ENCODE peak calls at places on chromosomes 7 and 10, in nine cellular contexts. I is ovary, M is transverse colon, Y is heart left ventricle, Q is lower lobe of right lung, F is colonic mucosa, P is thoracic aorta, S is hepatocyte, C is mammary epithelial cell. G is an unnamed sample.

GRCh38 chr7:132295198-132295597 is 281.1 kb downstream of the PLXNA4 start:
- DNase-seq in I (no peak), M (no peak), Y (no peak), Q (no peak), F (no peak), P (no peak), S (no peak), C (peak; percentile 10), G (no peak)

GRCh38 chr7:153567426-153567825 is 484.8 kb upstream of the DPP6 start:
- DNase-seq in I (no peak), M (peak; percentile 31), Y (no peak), Q (no peak), F (no peak), P (no peak), S (no peak), C (peak; percentile 86), G (no peak)

GRCh38 chr7:142345817-142346216 is 88.0 kb upstream of the PRSS58 start:
- DNase-seq in I (no peak), M (no peak), Y (no peak), Q (no peak), F (no peak), P (no peak), S (no peak), C (no peak), G (peak; percentile 51)

GRCh38 chr7:140940866-140941265 is 16.1 kb upstream of the BRAF start:
- DNase-seq in I (no peak), M (no peak), Y (no peak), Q (no peak), F (no peak), P (no peak), S (no peak), C (no peak), G (no peak)

GRCh38 chr10:86314616-86315520 is 51.7 kb downstream of the GRID1 start:
- DNase-seq in I (no peak), M (no peak), Y (no peak), Q (no peak), F (no peak), P (no peak), S (no peak), C (no peak), G (no peak)

GRCh38 chr10:93336110-93336509 is 146.0 kb downstream of the MYOF start:
- DNase-seq in I (no peak), M (no peak), Y (no peak), Q (no peak), F (no peak), P (no peak), S (no peak), C (no peak), G (no peak)

GRCh38 chr10:3347413-3348147 is 175.0 kb upstream of the PITRM1 start:
- DNase-seq in I (no peak), M (no peak), Y (no peak), Q (no peak), F (no peak), P (no peak), S (no peak), C (no peak), G (no peak)

GRCh38 chr7:43302211-43302711 is 189.8 kb downstream of the HECW1 start:
- DNase-seq in I (peak; percentile 28), M (no peak), Y (no peak), Q (no peak), F (no peak), P (no peak), S (peak; percentile 75), C (peak; percentile 84), G (no peak)

GRCh38 chr10:3825244-3825643 is 40.2 kb upstream of the KLF6 start:
- DNase-seq in I (no peak), M (peak; percentile 89), Y (no peak), Q (no peak), F (peak; percentile 89), P (no peak), S (peak; percentile 85), C (peak; percentile 73), G (no peak)

GRCh38 chr7:133513608-133514007 is 260.7 kb downstream of the EXOC4 start:
- DNase-seq in I (no peak), M (no peak), Y (no peak), Q (no peak), F (no peak), P (no peak), S (no peak), C (no peak), G (no peak)

GRCh38 chr10:4081691-4082111 is 296.7 kb upstream of the KLF6 start:
- DNase-seq in I (peak; percentile 33), M (no peak), Y (no peak), Q (no peak), F (no peak), P (no peak), S (no peak), C (no peak), G (no peak)

GRCh38 chr7:101402081-101402779 is 39.6 kb downstream of the COL26A1 start:
- DNase-seq in I (no peak), M (no peak), Y (no peak), Q (no peak), F (no peak), P (no peak), S (peak; percentile 19), C (peak; percentile 50), G (no peak)

DNA sequence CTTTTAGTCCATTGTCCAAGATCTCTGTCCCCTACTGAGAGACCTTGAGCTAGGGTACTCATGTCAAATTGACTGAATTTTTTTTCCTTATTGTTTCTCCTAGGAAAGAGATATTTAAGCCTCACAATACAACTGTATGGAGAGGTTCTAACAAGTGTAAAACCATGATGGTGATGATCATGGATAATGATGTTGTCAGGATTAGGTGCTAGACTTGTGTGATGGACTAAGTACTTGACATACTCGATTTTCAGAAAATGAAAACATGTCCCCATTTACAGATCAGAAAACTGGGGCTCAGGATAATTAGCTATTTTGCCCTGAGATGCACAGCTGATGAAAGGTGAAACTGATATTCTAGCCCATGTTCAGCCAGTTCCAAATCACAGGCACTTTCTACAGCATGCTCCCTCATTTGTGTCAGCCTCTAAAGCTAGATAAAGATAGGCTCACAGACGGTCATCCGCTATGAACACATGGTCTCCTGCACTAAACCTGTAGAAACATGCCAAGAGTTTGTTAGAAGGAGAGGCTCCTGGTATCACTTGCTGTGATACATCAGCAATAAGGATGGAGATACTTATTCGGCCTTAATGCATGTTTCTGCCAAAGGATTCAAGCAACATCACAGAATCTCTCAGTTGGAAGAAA is 67.6 kb downstream of the CREB3L2 start:
- DNase-seq in I (no peak), M (no peak), Y (no peak), Q (no peak), F (no peak), P (no peak), S (no peak), C (peak; percentile 78), G (no peak)
- H3K4me1 ChIP-seq in I (peaks cover 23% of the 10 kb centered on the region), M (peaks cover 50% of the 10 kb centered on the region), Y (peaks cover 29% of the 10 kb centered on the region), Q (peaks cover 72% of the 10 kb centered on the region), F (peaks cover 21% of the 10 kb centered on the region), P (peaks cover 77% of the 10 kb centered on the region), S (peaks cover 41% of the 10 kb centered on the region), C (peaks cover 55% of the 10 kb centered on the region), G (peaks cover 23% of the 10 kb centered on the region)

GRCh38 chr10:12707461-12708185 is 293.9 kb downstream of the CCDC3 start:
- DNase-seq in I (peak; percentile 52), M (peak; percentile 31), Y (no peak), Q (no peak), F (peak; percentile 49), P (no peak), S (peak; percentile 73), C (peak; percentile 78), G (no peak)
- H3K27ac ChIP-seq in I (peak overlapping the region; percentile 23), M (peak overlapping the region; percentile 72), Y (peak overlapping the region; percentile 78), Q (peak overlapping the region; percentile 44), F (peak overlapping the region; percentile 58), P (peak overlapping the region; percentile 86), S (peak overlapping the region; percentile 82), C (peak overlapping the region; percentile 12), G (no peak overlapping the region)

DNA sequence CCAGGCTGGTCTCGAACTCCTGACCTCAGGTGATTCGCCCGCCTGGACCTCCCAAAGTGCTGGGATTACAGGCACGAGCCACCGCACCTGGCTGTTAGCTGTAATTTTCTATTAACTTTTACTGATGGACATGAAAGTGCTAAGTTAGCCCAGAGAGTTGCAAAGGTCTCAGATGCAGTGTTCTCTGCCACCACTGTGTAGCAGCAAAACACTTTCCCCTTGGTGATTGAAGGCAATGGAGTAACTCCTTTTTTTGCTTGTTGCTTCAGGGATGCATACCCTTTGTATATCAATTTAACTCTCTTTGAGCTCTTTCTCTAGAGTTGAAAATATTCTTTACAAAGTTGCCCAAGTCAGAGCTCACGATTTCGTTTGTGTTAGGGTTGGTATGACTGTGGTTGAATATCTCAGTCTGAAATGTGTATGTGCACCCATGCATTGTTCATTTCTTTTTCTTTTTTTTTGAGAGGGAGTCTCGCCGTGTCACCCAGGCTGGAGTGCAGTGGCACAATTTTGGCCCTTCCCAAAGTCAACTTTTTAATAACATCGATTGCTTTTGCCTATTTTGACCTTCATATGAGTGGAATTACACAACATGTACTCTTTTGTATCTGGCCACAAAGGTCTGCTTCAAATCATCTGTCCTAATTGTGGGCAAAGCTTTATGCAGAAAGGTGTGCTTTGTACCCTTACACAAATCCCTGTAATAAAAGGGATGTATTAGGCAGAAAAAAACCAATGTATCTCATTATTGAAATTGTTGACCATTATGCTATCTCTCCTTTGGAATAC is 52.6 kb downstream of the GTF2I start:
- DNase-seq in I (no peak), M (no peak), Y (no peak), Q (no peak), F (no peak), P (no peak), S (peak; percentile 7), C (peak; percentile 1), G (no peak)
- TF ChIP-seq CTCF in I (no peak), M (no peak), Y (no peak), Q (no peak), F (no peak), P (no peak), S (no peak), C (peak; percentile 31), G (no peak)

GRCh38 chr7:116425647-116426209 is 73.8 kb upstream of the CAV2 start:
- DNase-seq in I (no peak), M (no peak), Y (no peak), Q (no peak), F (no peak), P (no peak), S (no peak), C (no peak), G (no peak)

GRCh38 chr7:116423499-116423898 is 76.0 kb upstream of the CAV2 start:
- DNase-seq in I (no peak), M (no peak), Y (no peak), Q (no peak), F (no peak), P (no peak), S (no peak), C (no peak), G (no peak)

GRCh38 chr7:116420003-116420402 is 79.5 kb upstream of the CAV2 start:
- DNase-seq in I (no peak), M (no peak), Y (no peak), Q (no peak), F (no peak), P (no peak), S (no peak), C (no peak), G (no peak)

GRCh38 chr7:116421298-116421697 is 78.2 kb upstream of the CAV2 start:
- DNase-seq in I (no peak), M (no peak), Y (no peak), Q (no peak), F (no peak), P (no peak), S (no peak), C (no peak), G (no peak)

DNA sequence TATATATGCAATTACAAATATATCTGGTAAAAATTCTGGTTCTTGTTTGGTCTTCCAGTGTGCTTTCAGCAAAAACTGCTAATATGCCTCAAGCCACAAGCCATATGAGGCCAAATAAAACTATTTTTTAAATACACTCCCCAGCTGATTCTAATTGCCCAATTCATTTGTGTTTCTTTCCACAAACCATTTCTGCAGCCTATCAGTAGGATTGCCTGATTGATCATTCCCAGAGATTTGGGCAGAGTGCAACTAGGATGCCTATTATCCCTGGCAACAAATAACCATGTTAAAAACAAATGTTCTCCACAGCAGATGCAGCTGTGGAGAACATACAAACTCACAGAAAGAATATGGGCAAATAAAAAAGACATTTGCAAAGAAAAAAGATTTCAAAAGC is 76.9 kb upstream of the CAV2 start:
- DNase-seq in I (no peak), M (no peak), Y (no peak), Q (no peak), F (no peak), P (no peak), S (no peak), C (no peak), G (no peak)
- H3K4me1 ChIP-seq in I (no peaks in the 10 kb centered on the region), M (peaks cover 5% of the 10 kb centered on the region), Y (peaks cover 6% of the 10 kb centered on the region), Q (peaks cover 12% of the 10 kb centered on the region), F (no peaks in the 10 kb centered on the region), P (peaks cover 47% of the 10 kb centered on the region), S (peaks cover 6% of the 10 kb centered on the region), C (peaks cover 50% of the 10 kb centered on the region), G (no peaks in the 10 kb centered on the region)